ENCODE peak calls at places on chromosomes 1 and 21, in six cellular contexts. M is NCI-H460, T is WERI-Rb-1, C is EL, J is activated T-helper 1 cell treated with Interleukin-2 at 50 U/mL for 16 hours, U is fibroblast of lung. A is an unnamed sample.

GRCh38 chr1:221335161-221336101 is 406.5 kb downstream of the DUSP10 start:
- DNase-seq in U (peak), J (no peak), T (no peak), C (peak), M (peak), A (no peak)

GRCh38 chr1:195908121-195908520 is 700.1 kb downstream of the KCNT2 start:
- DNase-seq in J (no peak), C (peak), U (peak), T (no peak), M (peak), A (no peak)

GRCh38 chr1:117732065-117732789 is 126.4 kb downstream of the TENT5C start:
- DNase-seq in T (no peak), J (no peak), M (no peak), U (peak), C (no peak), A (no peak)

GRCh38 chr1:18528616-18529015 is 47.9 kb downstream of the KLHDC7A start:
- DNase-seq in T (no peak), J (no peak), M (no peak), U (no peak), C (no peak), A (no peak)

GRCh38 chr1:234731371-234732085 is 121.5 kb upstream of the IRF2BP2 start:
- DNase-seq in T (no peak), J (no peak), C (peak), U (peak), M (no peak), A (no peak)

GRCh38 chr1:15949453-15950245 is 26.3 kb downstream of the ZBTB17 start:
- DNase-seq in U (peak), T (no peak), J (peak), M (peak), C (peak), A (no peak)

GRCh38 chr1:206935491-206936067 is 10.7 kb downstream of the PIGR start:
- DNase-seq in U (no peak), J (no peak), M (no peak), T (peak), C (peak), A (no peak)

GRCh38 chr1:110053557-110054428 is 16.7 kb downstream of the ALX3 start:
- DNase-seq in M (peak), J (peak), T (peak), U (no peak), C (peak), A (peak)

GRCh38 chr1:233373226-233373625 is 45.7 kb downstream of the MAP3K21 start:
- DNase-seq in J (no peak), T (no peak), U (peak), C (no peak), M (no peak), A (no peak)

GRCh38 chr1:82562448-82562847 is 761.7 kb downstream of the ADGRL2 start:
- DNase-seq in M (no peak), C (no peak), T (no peak), U (peak), J (no peak), A (no peak)

GRCh38 chr21:43311303-43311817 is 115.6 kb downstream of the SIK1 start:
- DNase-seq in C (no peak), U (no peak), J (no peak), T (peak), M (no peak), A (no peak)

GRCh38 chr1:179082308-179083030 is 599 bp downstream of the TOR3A start:
- DNase-seq in J (peak), U (no peak), M (no peak), T (peak), C (peak), A (no peak)